ENCODE peak calls at places on chromosomes 5 and 9, in eight cellular contexts. A is neural progenitor cell; D is GM12878; C is A172; K is stimulated activated CD4-positive, alpha-beta T cell treated with anti-CD3 and anti-CD28 coated beads, Interleukin-1b, Interleukin-23, amount 100 ng/mL, for 4 hours; T is dorsolateral prefrontal cortex; R is activated CD4-positive, alpha-beta T cell treated with anti-CD3 and anti-CD28 coated beads, Interleukin-2, amount 50 U/mL, for 48 hours; W is stomach. V is an unnamed sample.

GRCh38 chr5:124902097-124902821 is 155.8 kb upstream of the ZNF608 start:
- DNase-seq in D (peak), T (no peak), A (no peak), K (no peak), C (peak), W (no peak), R (no peak), V (no peak)

GRCh38 chr9:120944434-120945125 is 18.0 kb upstream of the TRAF1 start:
- DNase-seq in D (peak), R (no peak), W (no peak), T (no peak), K (no peak), C (no peak), A (no peak), V (no peak)

GRCh38 chr5:160054047-160054446 is 45.1 kb downstream of the TTC1 start:
- DNase-seq in T (no peak), R (no peak), A (no peak), C (peak), W (no peak), K (no peak), D (no peak), V (no peak)

GRCh38 chr5:14716755-14717752 is 52.5 kb downstream of the OTULIN start:
- DNase-seq in K (no peak), A (no peak), T (no peak), D (no peak), C (no peak), R (no peak), W (no peak), V (no peak)

GRCh38 chr5:9324348-9325056 is 221.4 kb downstream of the SEMA5A start:
- DNase-seq in T (no peak), W (no peak), K (no peak), R (no peak), A (no peak), C (peak), D (no peak), V (no peak)

GRCh38 chr5:61020415-61020814 is 75.4 kb downstream of the NDUFAF2 start:
- DNase-seq in D (no peak), W (no peak), A (no peak), K (no peak), T (no peak), C (no peak), R (no peak), V (no peak)

GRCh38 chr5:33244441-33245150 is 196.2 kb upstream of the TARS1 start:
- DNase-seq in A (no peak), D (no peak), C (no peak), T (no peak), R (no peak), K (no peak), W (no peak), V (no peak)

GRCh38 chr5:180399931-180400330 is 46.8 kb upstream of the GFPT2 start:
- DNase-seq in W (no peak), T (no peak), K (no peak), A (no peak), R (no peak), C (no peak), D (no peak), V (no peak)

GRCh38 chr5:124040799-124041198 is 528.8 kb downstream of the CSNK1G3 start:
- DNase-seq in T (no peak), W (no peak), C (peak), D (no peak), A (no peak), K (no peak), R (no peak), V (no peak)

GRCh38 chr9:13171261-13171660 is 108.2 kb downstream of the MPDZ start:
- DNase-seq in T (no peak), R (no peak), A (no peak), K (no peak), D (no peak), C (no peak), W (no peak), V (no peak)

V was measured in transverse colon.